ENCODE peak calls at places on chromosomes 12 and 14, in nine cellular contexts. One of them, this sample, is unnamed.

GRCh38 chr14:33617154-33617553 is 333.7 kb downstream of the EGLN3 start:
- DNase-seq in hypothalamus: no peak
- DNase-seq in body of pancreas: no peak
- DNase-seq in AG04450: no peak
- DNase-seq in suprapubic skin: no peak
- DNase-seq in NCI-H1417: no peak
- DNase-seq in psoas muscle: no peak
- DNase-seq in coronary artery: no peak
- DNase-seq in progenitor cell of endocrine pancreas: no peak
- DNase-seq in this sample: no peak

GRCh38 chr14:71371711-71372396 is 464.6 kb downstream of the PCNX1 start:
- DNase-seq in hypothalamus: no peak
- DNase-seq in body of pancreas: no peak
- DNase-seq in AG04450: no peak
- DNase-seq in suprapubic skin: no peak
- DNase-seq in NCI-H1417: peak; percentile 51
- DNase-seq in psoas muscle: no peak
- DNase-seq in coronary artery: no peak
- DNase-seq in progenitor cell of endocrine pancreas: no peak
- DNase-seq in this sample: no peak

GRCh38 chr12:114238808-114239207 is 167.1 kb downstream of the TBX5 start:
- DNase-seq in hypothalamus: no peak
- DNase-seq in body of pancreas: peak; percentile 2
- DNase-seq in AG04450: no peak
- DNase-seq in suprapubic skin: no peak
- DNase-seq in NCI-H1417: peak; percentile 6
- DNase-seq in psoas muscle: no peak
- DNase-seq in coronary artery: no peak
- DNase-seq in progenitor cell of endocrine pancreas: no peak
- DNase-seq in this sample: no peak

GRCh38 chr12:51208016-51208660 is 9.7 kb downstream of the POU6F1 start:
- DNase-seq in hypothalamus: no peak
- DNase-seq in body of pancreas: no peak
- DNase-seq in AG04450: no peak
- DNase-seq in suprapubic skin: no peak
- DNase-seq in NCI-H1417: no peak
- DNase-seq in psoas muscle: no peak
- DNase-seq in coronary artery: no peak
- DNase-seq in progenitor cell of endocrine pancreas: no peak
- DNase-seq in this sample: no peak

GRCh38 chr14:104355949-104356737 is 217.8 kb downstream of the KIF26A start:
- DNase-seq in hypothalamus: no peak
- DNase-seq in body of pancreas: no peak
- DNase-seq in AG04450: no peak
- DNase-seq in suprapubic skin: peak; percentile 50
- DNase-seq in NCI-H1417: no peak
- DNase-seq in psoas muscle: peak; percentile 43
- DNase-seq in coronary artery: peak; percentile 65
- DNase-seq in progenitor cell of endocrine pancreas: no peak
- DNase-seq in this sample: no peak

GRCh38 chr12:69027411-69027811 is 94.4 kb upstream of the CPM start:
- DNase-seq in hypothalamus: no peak
- DNase-seq in body of pancreas: no peak
- DNase-seq in AG04450: no peak
- DNase-seq in suprapubic skin: no peak
- DNase-seq in NCI-H1417: no peak
- DNase-seq in psoas muscle: no peak
- DNase-seq in coronary artery: no peak
- DNase-seq in progenitor cell of endocrine pancreas: no peak
- DNase-seq in this sample: no peak

GRCh38 chr12:83389237-83389996 is 702.7 kb downstream of the TMTC2 start:
- DNase-seq in hypothalamus: peak; percentile 7
- DNase-seq in body of pancreas: peak; percentile 68
- DNase-seq in AG04450: no peak
- DNase-seq in suprapubic skin: no peak
- DNase-seq in NCI-H1417: no peak
- DNase-seq in psoas muscle: no peak
- DNase-seq in coronary artery: no peak
- DNase-seq in progenitor cell of endocrine pancreas: no peak
- DNase-seq in this sample: no peak

GRCh38 chr12:79555006-79555925 is 135.5 kb downstream of the PAWR start:
- DNase-seq in hypothalamus: no peak
- DNase-seq in body of pancreas: peak; percentile 21
- DNase-seq in AG04450: no peak
- DNase-seq in suprapubic skin: no peak
- DNase-seq in NCI-H1417: no peak
- DNase-seq in psoas muscle: no peak
- DNase-seq in coronary artery: no peak
- DNase-seq in progenitor cell of endocrine pancreas: no peak
- DNase-seq in this sample: no peak

GRCh38 chr12:54280401-54281260 is at the start of gene HNRNPA1:
- DNase-seq in hypothalamus: peak; percentile 98
- DNase-seq in body of pancreas: peak; percentile 100
- DNase-seq in AG04450: peak; percentile 100
- DNase-seq in suprapubic skin: peak; percentile 99
- DNase-seq in NCI-H1417: peak; percentile 99
- DNase-seq in psoas muscle: peak; percentile 96
- DNase-seq in coronary artery: peak; percentile 99
- DNase-seq in progenitor cell of endocrine pancreas: peak; percentile 90
- DNase-seq in this sample: no peak

GRCh38 chr12:25979563-25979962 is 21.1 kb downstream of the RASSF8 start:
- DNase-seq in hypothalamus: no peak
- DNase-seq in body of pancreas: no peak
- DNase-seq in AG04450: no peak
- DNase-seq in suprapubic skin: no peak
- DNase-seq in NCI-H1417: no peak
- DNase-seq in psoas muscle: no peak
- DNase-seq in coronary artery: no peak
- DNase-seq in progenitor cell of endocrine pancreas: no peak
- DNase-seq in this sample: no peak

GRCh38 chr14:104600141-104600643 is 4.4 kb downstream of the TMEM179 start:
- DNase-seq in hypothalamus: peak; percentile 77
- DNase-seq in body of pancreas: peak; percentile 41
- DNase-seq in AG04450: no peak
- DNase-seq in suprapubic skin: peak; percentile 50
- DNase-seq in NCI-H1417: peak; percentile 7
- DNase-seq in psoas muscle: no peak
- DNase-seq in coronary artery: no peak
- DNase-seq in progenitor cell of endocrine pancreas: no peak
- DNase-seq in this sample: no peak

GRCh38 chr14:89589400-89590128 is 172.5 kb upstream of the FOXN3 start:
- DNase-seq in hypothalamus: peak; percentile 17
- DNase-seq in body of pancreas: peak; percentile 57
- DNase-seq in AG04450: no peak
- DNase-seq in suprapubic skin: no peak
- DNase-seq in NCI-H1417: no peak
- DNase-seq in psoas muscle: no peak
- DNase-seq in coronary artery: no peak
- DNase-seq in progenitor cell of endocrine pancreas: no peak
- DNase-seq in this sample: no peak

GRCh38 chr12:47900480-47901129 is 4.2 kb downstream of the VDR start:
- DNase-seq in hypothalamus: no peak
- DNase-seq in body of pancreas: peak; percentile 72
- DNase-seq in AG04450: no peak
- DNase-seq in suprapubic skin: no peak
- DNase-seq in NCI-H1417: no peak
- DNase-seq in psoas muscle: no peak
- DNase-seq in coronary artery: no peak
- DNase-seq in progenitor cell of endocrine pancreas: no peak
- DNase-seq in this sample: no peak

GRCh38 chr12:103455020-103455763 is 40.6 kb downstream of the C12orf42 start:
- DNase-seq in hypothalamus: no peak
- DNase-seq in body of pancreas: no peak
- DNase-seq in AG04450: no peak
- DNase-seq in suprapubic skin: no peak
- DNase-seq in NCI-H1417: no peak
- DNase-seq in psoas muscle: no peak
- DNase-seq in coronary artery: no peak
- DNase-seq in progenitor cell of endocrine pancreas: no peak
- DNase-seq in this sample: no peak

GRCh38 chr14:31945074-31945613 is 132.0 kb upstream of the ARHGAP5 start:
- DNase-seq in hypothalamus: no peak
- DNase-seq in body of pancreas: no peak
- DNase-seq in AG04450: no peak
- DNase-seq in suprapubic skin: no peak
- DNase-seq in NCI-H1417: no peak
- DNase-seq in psoas muscle: no peak
- DNase-seq in coronary artery: no peak
- DNase-seq in progenitor cell of endocrine pancreas: no peak
- DNase-seq in this sample: no peak

This sample was measured in D721Med.